ENCODE peak calls at places on chromosomes 11 and 22, in seven cellular contexts. O is right lobe of liver, F is breast epithelium, C is HCT116, K is hepatocyte, A is foreskin keratinocyte, I is Peyer's patch. Q is an unnamed sample.

GRCh38 chr22:49951986-49952896 is 8.3 kb upstream of the PIM3 start:
- DNase-seq in K (peak; percentile 83), O (no peak), I (no peak), F (no peak), A (peak; percentile 85), C (no peak), Q (no peak)

GRCh38 chr22:46108564-46109473 is 41.5 kb upstream of the PPARA start:
- DNase-seq in F (no peak), O (peak; percentile 80), A (no peak), C (no peak), I (no peak), K (peak; percentile 56), Q (no peak)

GRCh38 chr22:24095816-24096215 is 84.7 kb downstream of the CABIN1 start:
- DNase-seq in C (no peak), A (no peak), O (peak; percentile 30), F (no peak), K (no peak), I (peak; percentile 25), Q (no peak)

GRCh38 chr22:48146426-48146825 is 1384.0 kb downstream of the TBC1D22A start:
- DNase-seq in O (no peak), C (no peak), I (no peak), K (no peak), F (no peak), A (no peak), Q (no peak)

GRCh38 chr11:26245046-26245445 is 86.9 kb upstream of the ANO3 start:
- DNase-seq in C (no peak), F (no peak), K (no peak), O (no peak), A (peak; percentile 21), I (no peak), Q (no peak)

GRCh38 chr22:35649026-35649553 is 844 bp downstream of the APOL6 start:
- DNase-seq in F (no peak), O (peak; percentile 32), C (no peak), A (no peak), I (no peak), K (no peak), Q (no peak)

GRCh38 chr11:101342307-101342706 is 212.7 kb upstream of the PGR start:
- DNase-seq in K (no peak), F (no peak), I (no peak), O (no peak), A (no peak), C (no peak), Q (no peak)

GRCh38 chr11:123707206-123707605 is 34.3 kb downstream of the ZNF202 start:
- DNase-seq in F (no peak), I (no peak), C (no peak), K (no peak), O (no peak), A (no peak), Q (no peak)

GRCh38 chr22:38748487-38749136 is 7.2 kb downstream of the SUN2 start:
- DNase-seq in A (peak; percentile 45), K (no peak), O (no peak), I (no peak), C (no peak), F (no peak), Q (no peak)

GRCh38 chr11:26227311-26227710 is 104.6 kb upstream of the ANO3 start:
- DNase-seq in C (no peak), A (peak; percentile 95), K (peak; percentile 36), O (no peak), I (no peak), F (no peak), Q (peak; percentile 1)

GRCh38 chr22:23054531-23055257 is 15.6 kb upstream of the GNAZ start:
- DNase-seq in K (peak; percentile 1), C (no peak), A (no peak), I (peak; percentile 46), O (no peak), F (no peak), Q (no peak)

GRCh38 chr22:26479792-26480610 is 3.6 kb downstream of the HPS4 start:
- DNase-seq in O (no peak), C (no peak), A (no peak), I (no peak), F (no peak), K (no peak), Q (no peak)

GRCh38 chr22:26474687-26475086 is 8.9 kb downstream of the HPS4 start:
- DNase-seq in C (no peak), A (peak; percentile 64), I (no peak), K (no peak), O (no peak), F (no peak), Q (no peak)

GRCh38 chr22:26479043-26479791 is 4.4 kb downstream of the HPS4 start:
- DNase-seq in K (no peak), F (no peak), I (no peak), A (no peak), C (no peak), O (no peak), Q (no peak)

GRCh38 chr22:26477341-26477731 is 6.2 kb downstream of the HPS4 start:
- DNase-seq in I (no peak), C (no peak), A (no peak), O (no peak), F (no peak), K (no peak), Q (no peak)

GRCh38 chr22:26476705-26477340 is 6.8 kb downstream of the HPS4 start:
- DNase-seq in C (no peak), O (no peak), I (no peak), A (peak; percentile 41), K (no peak), F (no peak), Q (no peak)
- H3K4me1 ChIP-seq in C (peaks cover 10% of the 10 kb centered on the region), O (peaks cover 22% of the 10 kb centered on the region), I (peaks cover 10% of the 10 kb centered on the region), A (peaks cover 19% of the 10 kb centered on the region), K (peaks cover 14% of the 10 kb centered on the region), F (no peaks in the 10 kb centered on the region), Q (no peaks in the 10 kb centered on the region)

GRCh38 chr11:65899356-65900124 is 648 bp downstream of the FOSL1 start:
- DNase-seq in I (peak; percentile 79), C (no peak), A (no peak), O (no peak), K (peak; percentile 84), F (no peak), Q (no peak)

GRCh38 chr11:65898656-65899355 is 1.4 kb downstream of the FOSL1 start:
- DNase-seq in O (no peak), C (no peak), A (peak; percentile 71), I (no peak), F (no peak), K (no peak), Q (no peak)

GRCh38 chr11:65900899-65901180 is 652 bp upstream of the FOSL1 start:
- DNase-seq in C (no peak), K (no peak), O (no peak), I (no peak), A (no peak), F (no peak), Q (no peak)

GRCh38 chr11:65903068-65903481 is 2.9 kb upstream of the FOSL1 start:
- DNase-seq in F (no peak), C (peak; percentile 90), O (no peak), K (peak; percentile 69), I (no peak), A (peak; percentile 77), Q (no peak)

DNA sequence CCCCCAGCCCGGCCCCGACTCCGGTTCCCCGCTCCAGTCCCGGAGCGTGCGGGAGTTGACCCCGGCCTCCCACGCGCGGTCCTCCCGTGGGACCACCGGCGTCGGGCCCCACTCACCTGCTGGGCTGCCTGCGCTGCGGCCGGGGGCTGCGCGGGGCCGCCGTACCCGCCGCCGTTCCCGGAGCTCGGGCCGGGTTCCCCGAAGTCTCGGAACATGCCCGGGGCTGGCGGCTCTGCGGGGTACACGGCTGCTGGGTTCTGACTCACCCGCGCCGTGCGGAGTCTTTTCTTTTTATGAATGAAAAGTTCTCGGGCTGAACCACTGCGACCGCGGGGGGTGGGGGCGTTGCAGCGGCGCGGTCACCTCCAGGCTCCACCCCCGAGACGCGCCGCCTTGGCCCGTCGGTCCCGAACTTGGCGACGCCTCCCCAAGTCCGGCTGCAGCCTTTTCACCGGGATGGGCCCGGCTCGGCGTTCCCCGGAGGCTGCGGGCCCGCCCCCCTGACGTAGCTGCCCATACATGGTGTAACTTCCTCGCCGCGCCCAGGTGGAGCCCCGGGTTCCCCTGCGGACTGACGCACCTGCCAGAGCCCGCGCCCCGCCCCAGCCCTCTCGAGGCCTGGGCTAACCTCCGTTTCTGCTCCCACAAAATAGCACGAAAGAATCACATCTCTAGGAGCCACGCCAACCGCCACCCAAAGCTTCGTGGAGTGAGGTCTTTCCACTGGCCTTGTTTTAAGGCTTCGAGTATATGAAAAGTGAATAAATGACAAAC is at the start of gene FOSL1:
- DNase-seq in I (peak; percentile 98), F (peak; percentile 90), O (peak; percentile 83), K (peak; percentile 95), A (peak; percentile 97), C (peak; percentile 97), Q (no peak)
- H3K27ac ChIP-seq in I (peak within 1 kb of the TSS; percentile 46), F (peak within 1 kb of the TSS; percentile 46), O (peak within 1 kb of the TSS; percentile 57), K (peak within 1 kb of the TSS; percentile 71), A (peak within 1 kb of the TSS; percentile 48), C (peak within 1 kb of the TSS; percentile 99), Q (no peak within 1 kb of the TSS)

GRCh38 chr11:9741260-9741659 is 77.4 kb downstream of the SWAP70 start:
- DNase-seq in F (no peak), I (no peak), K (no peak), A (no peak), O (no peak), C (no peak), Q (no peak)
- H3K27me3 ChIP-seq in F (no peaks in the 10 kb centered on the region), I (no peaks in the 10 kb centered on the region), K (no peaks in the 10 kb centered on the region), A (no peaks in the 10 kb centered on the region), O (no peaks in the 10 kb centered on the region), C (no peaks in the 10 kb centered on the region), Q (no peaks in the 10 kb centered on the region)

GRCh38 chr22:20131593-20131855 is at the start of gene ZDHHC8:
- DNase-seq in A (no peak), I (peak; percentile 66), F (no peak), O (no peak), C (no peak), K (peak; percentile 56), Q (no peak)

GRCh38 chr22:20131856-20132685 is 467 bp downstream of the ZDHHC8 start:
- DNase-seq in C (no peak), F (no peak), A (no peak), O (peak; percentile 68), I (peak; percentile 65), K (peak; percentile 35), Q (no peak)

GRCh38 chr22:20130319-20130718 is 1.3 kb upstream of the ZDHHC8 start:
- DNase-seq in C (no peak), F (no peak), O (no peak), I (no peak), K (no peak), A (no peak), Q (no peak)

GRCh38 chr22:20129747-20130014 is 1.9 kb upstream of the ZDHHC8 start:
- DNase-seq in F (no peak), A (no peak), K (no peak), O (no peak), C (no peak), I (no peak), Q (no peak)

DNA sequence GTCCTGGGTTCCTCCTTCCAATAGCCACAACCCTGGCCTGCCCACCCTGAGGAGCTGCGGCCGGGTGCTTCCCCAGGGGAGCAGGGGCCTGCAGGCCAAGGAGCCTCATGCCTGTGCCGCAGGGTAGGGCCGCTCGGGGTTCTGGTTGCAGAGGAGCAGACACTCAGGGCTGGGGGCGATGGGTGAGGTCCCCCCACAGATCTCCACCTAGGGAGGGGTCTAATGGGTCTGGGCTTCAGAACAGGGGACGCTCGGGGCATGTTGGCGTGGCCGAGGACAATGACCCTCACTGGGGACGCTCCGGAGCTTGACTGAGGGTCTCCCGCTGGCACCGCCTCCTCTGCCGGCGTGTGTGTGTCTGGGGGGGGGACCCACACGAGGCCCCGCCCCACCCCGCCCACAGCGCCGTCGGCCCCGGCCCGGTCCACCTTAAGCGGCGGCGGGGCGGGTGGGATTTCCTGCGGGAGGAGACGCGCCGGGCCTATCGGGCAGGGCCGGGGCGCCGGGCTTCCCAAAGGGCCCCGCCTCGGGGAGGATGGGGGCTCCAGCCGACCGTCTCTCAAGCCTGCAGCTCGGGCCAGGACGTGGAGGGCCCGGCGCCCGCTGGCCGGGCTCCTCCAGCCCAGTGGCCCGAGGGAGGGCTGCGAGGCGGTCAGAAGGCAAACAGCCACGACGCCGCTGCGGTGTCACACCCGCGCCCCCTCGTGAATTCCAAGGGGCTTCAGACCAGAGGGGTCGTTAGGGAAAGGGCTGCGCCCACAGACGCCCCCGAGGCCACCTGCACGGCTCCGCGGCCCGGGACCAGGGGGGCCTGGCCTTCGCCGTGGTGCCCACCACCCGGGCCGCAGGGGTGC is 638 bp upstream of the ZDHHC8 start:
- DNase-seq in A (peak; percentile 33), I (peak; percentile 94), F (peak; percentile 69), K (peak; percentile 90), C (peak; percentile 24), O (peak; percentile 92), Q (no peak)
- H3K4me1 ChIP-seq in A (no peaks in the 10 kb centered on the region), I (peaks cover 9% of the 10 kb centered on the region), F (peaks cover 7% of the 10 kb centered on the region), K (peaks cover 11% of the 10 kb centered on the region), C (peaks cover 33% of the 10 kb centered on the region), O (peaks cover 36% of the 10 kb centered on the region), Q (peaks cover 4% of the 10 kb centered on the region)

Q was measured in iPS DF 6.9.